ENCODE peak calls at places on chromosomes 3 and 15, in four cellular contexts. S, C, X and H are unnamed samples.

GRCh38 chr3:126538966-126539365 is 15.0 kb downstream of the CHST13 start:
- DNase-seq in S (peak; percentile 1), C (no peak), X (no peak), H (no peak)

GRCh38 chr3:25495726-25496125 is 67.7 kb downstream of the RARB start:
- DNase-seq in S (no peak), C (no peak), X (no peak), H (no peak)

GRCh38 chr15:47409601-47410000 is 307.7 kb upstream of the SEMA6D start:
- DNase-seq in S (no peak), C (no peak), X (no peak), H (no peak)

GRCh38 chr3:52456169-52456799 is 880 bp downstream of the NISCH start:
- DNase-seq in S (peak; percentile 48), C (no peak), X (no peak), H (no peak)

GRCh38 chr3:6921041-6921440 is 60.1 kb downstream of the GRM7 start:
- DNase-seq in S (no peak), C (no peak), X (no peak), H (no peak)

GRCh38 chr3:17057316-17057715 is 172.6 kb downstream of the PLCL2 start:
- DNase-seq in S (no peak), C (no peak), X (no peak), H (no peak)

GRCh38 chr15:69394556-69395282 is 19.4 kb upstream of the KIF23 start:
- DNase-seq in S (peak; percentile 70), C (peak; percentile 71), X (peak; percentile 95), H (peak; percentile 45)

GRCh38 chr3:186530415-186530814 is 13.8 kb downstream of the CRYGS start:
- DNase-seq in S (no peak), C (no peak), X (no peak), H (no peak)

GRCh38 chr15:54803139-54803808 is 393.5 kb downstream of the RSL24D1 start:
- DNase-seq in S (no peak), C (no peak), X (no peak), H (no peak)

GRCh38 chr15:93060336-93061248 is 28.4 kb downstream of the RGMA start:
- DNase-seq in S (no peak), C (no peak), X (no peak), H (no peak)

GRCh38 chr3:42371776-42372175 is 38.6 kb downstream of the LYZL4 start:
- DNase-seq in S (no peak), C (no peak), X (no peak), H (no peak)

GRCh38 chr15:25184356-25185155 is 229.8 kb downstream of the SNRPN start:
- DNase-seq in S (peak; percentile 15), C (no peak), X (peak; percentile 27), H (no peak)

GRCh38 chr15:51776952-51777574 is 25.7 kb downstream of the TMOD2 start:
- DNase-seq in S (peak; percentile 50), C (peak; percentile 66), X (no peak), H (peak; percentile 15)

GRCh38 chr3:135513106-135514063 is 452.1 kb upstream of the PPP2R3A start:
- DNase-seq in S (no peak), C (no peak), X (no peak), H (no peak)

GRCh38 chr3:166195808-166196207 is 358.6 kb upstream of the BCHE start:
- DNase-seq in S (no peak), C (no peak), X (no peak), H (no peak)

GRCh38 chr15:89498574-89498906 is 2.2 kb upstream of the RHCG start:
- DNase-seq in S (no peak), C (no peak), X (no peak), H (no peak)

GRCh38 chr15:63232400-63232799 is 43.0 kb downstream of the RAB8B start:
- DNase-seq in S (no peak), C (peak; percentile 42), X (no peak), H (no peak)

GRCh38 chr15:63233667-63234419 is 43.6 kb upstream of the APH1B start:
- DNase-seq in S (no peak), C (no peak), X (no peak), H (no peak)

GRCh38 chr15:63231717-63232116 is 42.3 kb downstream of the RAB8B start:
- DNase-seq in S (no peak), C (no peak), X (no peak), H (no peak)

GRCh38 chr15:63234479-63234878 is 42.9 kb upstream of the APH1B start:
- DNase-seq in S (peak; percentile 74), C (no peak), X (peak; percentile 74), H (no peak)

DNA sequence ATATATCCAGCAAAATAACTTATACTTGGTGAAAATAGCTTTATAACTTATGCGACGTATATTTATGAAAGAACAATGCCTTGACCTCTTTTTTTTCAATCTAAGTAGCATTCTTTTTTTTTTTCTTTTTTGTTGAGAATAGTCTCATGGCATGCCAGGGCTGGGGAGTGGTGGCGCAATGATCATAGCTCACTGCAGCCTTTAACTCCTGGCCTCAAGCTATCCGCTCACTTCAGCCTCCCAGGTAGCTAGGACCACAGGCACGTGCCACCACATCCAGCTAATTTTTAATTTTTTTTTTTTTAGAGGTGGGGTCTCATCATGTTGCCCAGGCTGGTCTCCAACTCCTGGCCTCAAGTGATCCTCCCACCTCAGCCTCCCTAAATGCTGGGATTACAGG is 43.5 kb downstream of the RAB8B start:
- DNase-seq in S (no peak), C (no peak), X (no peak), H (no peak)
- H3K4me3 ChIP-seq in S (no peak overlapping the region), C (no peak overlapping the region), X (no peak overlapping the region), H (no peak overlapping the region)

GRCh38 chr3:69323941-69324340 is 61.9 kb downstream of the FRMD4B start:
- DNase-seq in S (no peak), C (no peak), X (no peak), H (no peak)
- H3K27ac ChIP-seq in S (no peak overlapping the region), C (no peak overlapping the region), X (no peak overlapping the region), H (no peak overlapping the region)

GRCh38 chr3:172056416-172056815 is 17.0 kb downstream of the FNDC3B start:
- DNase-seq in S (no peak), C (no peak), X (no peak), H (no peak)
- H3K4me1 ChIP-seq in S (no peaks in the 10 kb centered on the region), C (no peaks in the 10 kb centered on the region), X (peaks cover 15% of the 10 kb centered on the region), H (no peaks in the 10 kb centered on the region)

GRCh38 chr3:119783255-119783654 is 1.4 kb downstream of the NR1I2 start:
- DNase-seq in S (no peak), C (no peak), X (no peak), H (no peak)

GRCh38 chr3:119779731-119780383 is 2.0 kb upstream of the NR1I2 start:
- DNase-seq in S (no peak), C (no peak), X (no peak), H (no peak)

GRCh38 chr3:119781330-119782198 is at the start of gene NR1I2:
- DNase-seq in S (no peak), C (no peak), X (no peak), H (no peak)

GRCh38 chr3:119783883-119784282 is 2.0 kb downstream of the NR1I2 start:
- DNase-seq in S (no peak), C (no peak), X (no peak), H (no peak)

GRCh38 chr3:119782435-119782834 is 534 bp downstream of the NR1I2 start:
- DNase-seq in S (no peak), C (no peak), X (no peak), H (no peak)
- H3K4me3 ChIP-seq in S (no peak overlapping the region), C (no peak overlapping the region), X (no peak overlapping the region), H (no peak overlapping the region)

GRCh38 chr3:86991482-86991815 is 500 bp upstream of the VGLL3 start:
- DNase-seq in S (no peak), C (no peak), X (no peak), H (no peak)

GRCh38 chr3:86991840-86992430 is 986 bp upstream of the VGLL3 start:
- DNase-seq in S (no peak), C (no peak), X (no peak), H (no peak)

GRCh38 chr3:86990171-86990733 is 697 bp downstream of the VGLL3 start:
- DNase-seq in S (peak; percentile 42), C (no peak), X (peak; percentile 82), H (no peak)

GRCh38 chr3:86989611-86990010 is 1.3 kb downstream of the VGLL3 start:
- DNase-seq in S (no peak), C (no peak), X (no peak), H (no peak)

GRCh38 chr3:86990734-86991481 is at the start of gene VGLL3:
- DNase-seq in S (peak; percentile 82), C (no peak), X (peak; percentile 92), H (no peak)
- H3K27ac ChIP-seq in S (peak within 1 kb of the TSS; percentile 96), C (no peak within 1 kb of the TSS), X (peak within 1 kb of the TSS; percentile 47), H (no peak within 1 kb of the TSS)

GRCh38 chr15:74543583-74543982 is 2.6 kb downstream of the ARID3B start:
- DNase-seq in S (no peak), C (peak; percentile 24), X (no peak), H (no peak)
- H3K4me1 ChIP-seq in S (no peaks in the 10 kb centered on the region), C (peaks cover 40% of the 10 kb centered on the region), X (peaks cover 7% of the 10 kb centered on the region), H (peaks cover 28% of the 10 kb centered on the region)

DNA sequence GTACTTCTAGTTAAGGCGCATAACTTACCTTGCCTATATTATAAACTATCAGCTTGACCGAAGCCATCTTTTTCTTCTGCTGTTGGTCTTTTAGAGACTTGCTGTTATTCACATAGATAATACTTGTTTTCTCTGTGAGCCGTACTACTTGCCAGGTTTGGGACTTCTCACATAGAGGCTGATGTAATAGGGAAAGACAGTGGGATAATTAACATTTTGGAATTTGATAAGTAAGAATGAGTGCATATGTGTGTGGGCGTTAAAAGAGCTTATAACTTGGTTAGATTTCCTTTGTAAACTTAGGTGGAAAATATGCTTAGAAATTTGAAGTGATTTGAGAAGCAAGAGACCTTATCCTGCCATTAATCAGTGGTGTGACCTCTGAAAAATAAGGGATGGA is 47.8 kb downstream of the FNDC3B start:
- DNase-seq in S (no peak), C (no peak), X (no peak), H (no peak)
- H3K4me3 ChIP-seq in S (no peak overlapping the region), C (no peak overlapping the region), X (no peak overlapping the region), H (no peak overlapping the region)